ENCODE peak calls at places on chromosomes 1 and 21, in six cellular contexts. One of them, this sample, is unnamed.

GRCh38 chr1:42700006-42700405 is 17.8 kb downstream of the YBX1 start:
- DNase-seq in NCI-H1092 treated with DMSO at 0.1 percent for 48 hours: no peak
- DNase-seq in AG10803: no peak
- DNase-seq in stimulated activated naive B cell treated with anti-CD40 and anti-IgM and Interleukin-4, amounts not matched to agents 10 μg/mL and 1 μg/mL and 100 μg/mL, for 72 hours: no peak
- DNase-seq in GM20000: no peak
- DNase-seq in CD8-positive, alpha-beta T cell: no peak
- DNase-seq in this sample: no peak

GRCh38 chr1:59976194-59977074 is 49.9 kb upstream of the CYP2J2 start:
- DNase-seq in NCI-H1092 treated with DMSO at 0.1 percent for 48 hours: peak; percentile 73
- DNase-seq in AG10803: peak; percentile 57
- DNase-seq in stimulated activated naive B cell treated with anti-CD40 and anti-IgM and Interleukin-4, amounts not matched to agents 10 μg/mL and 1 μg/mL and 100 μg/mL, for 72 hours: peak; percentile 5
- DNase-seq in GM20000: peak; percentile 72
- DNase-seq in CD8-positive, alpha-beta T cell: peak; percentile 49
- DNase-seq in this sample: peak; percentile 27

GRCh38 chr1:76191561-76191960 is 117.0 kb downstream of the ST6GALNAC3 start:
- DNase-seq in NCI-H1092 treated with DMSO at 0.1 percent for 48 hours: no peak
- DNase-seq in AG10803: no peak
- DNase-seq in stimulated activated naive B cell treated with anti-CD40 and anti-IgM and Interleukin-4, amounts not matched to agents 10 μg/mL and 1 μg/mL and 100 μg/mL, for 72 hours: peak; percentile 35
- DNase-seq in GM20000: no peak
- DNase-seq in CD8-positive, alpha-beta T cell: no peak
- DNase-seq in this sample: no peak

GRCh38 chr1:42737257-42737656 is 2.8 kb downstream of the CLDN19 start:
- DNase-seq in NCI-H1092 treated with DMSO at 0.1 percent for 48 hours: peak; percentile 5
- DNase-seq in AG10803: no peak
- DNase-seq in stimulated activated naive B cell treated with anti-CD40 and anti-IgM and Interleukin-4, amounts not matched to agents 10 μg/mL and 1 μg/mL and 100 μg/mL, for 72 hours: peak; percentile 19
- DNase-seq in GM20000: peak; percentile 65
- DNase-seq in CD8-positive, alpha-beta T cell: no peak
- DNase-seq in this sample: peak; percentile 58

GRCh38 chr21:40830836-40831235 is 16.1 kb downstream of the DSCAM start:
- DNase-seq in NCI-H1092 treated with DMSO at 0.1 percent for 48 hours: no peak
- DNase-seq in AG10803: no peak
- DNase-seq in stimulated activated naive B cell treated with anti-CD40 and anti-IgM and Interleukin-4, amounts not matched to agents 10 μg/mL and 1 μg/mL and 100 μg/mL, for 72 hours: no peak
- DNase-seq in GM20000: no peak
- DNase-seq in CD8-positive, alpha-beta T cell: no peak
- DNase-seq in this sample: no peak

GRCh38 chr1:78304766-78305165 is 186.0 kb upstream of the PTGFR start:
- DNase-seq in NCI-H1092 treated with DMSO at 0.1 percent for 48 hours: no peak
- DNase-seq in AG10803: no peak
- DNase-seq in stimulated activated naive B cell treated with anti-CD40 and anti-IgM and Interleukin-4, amounts not matched to agents 10 μg/mL and 1 μg/mL and 100 μg/mL, for 72 hours: no peak
- DNase-seq in GM20000: no peak
- DNase-seq in CD8-positive, alpha-beta T cell: no peak
- DNase-seq in this sample: no peak

GRCh38 chr1:150567717-150568561 is 11.5 kb downstream of the MCL1 start:
- DNase-seq in NCI-H1092 treated with DMSO at 0.1 percent for 48 hours: peak; percentile 71
- DNase-seq in AG10803: peak; percentile 99
- DNase-seq in stimulated activated naive B cell treated with anti-CD40 and anti-IgM and Interleukin-4, amounts not matched to agents 10 μg/mL and 1 μg/mL and 100 μg/mL, for 72 hours: no peak
- DNase-seq in GM20000: no peak
- DNase-seq in CD8-positive, alpha-beta T cell: peak; percentile 43
- DNase-seq in this sample: peak; percentile 78

GRCh38 chr1:183841550-183841949 is 36.6 kb downstream of the RGL1 start:
- DNase-seq in NCI-H1092 treated with DMSO at 0.1 percent for 48 hours: no peak
- DNase-seq in AG10803: peak; percentile 29
- DNase-seq in stimulated activated naive B cell treated with anti-CD40 and anti-IgM and Interleukin-4, amounts not matched to agents 10 μg/mL and 1 μg/mL and 100 μg/mL, for 72 hours: no peak
- DNase-seq in GM20000: peak; percentile 20
- DNase-seq in CD8-positive, alpha-beta T cell: no peak
- DNase-seq in this sample: no peak

GRCh38 chr1:177368255-177368654 is 197.5 kb downstream of the BRINP2 start:
- DNase-seq in NCI-H1092 treated with DMSO at 0.1 percent for 48 hours: no peak
- DNase-seq in AG10803: peak; percentile 25
- DNase-seq in stimulated activated naive B cell treated with anti-CD40 and anti-IgM and Interleukin-4, amounts not matched to agents 10 μg/mL and 1 μg/mL and 100 μg/mL, for 72 hours: no peak
- DNase-seq in GM20000: no peak
- DNase-seq in CD8-positive, alpha-beta T cell: no peak
- DNase-seq in this sample: no peak